ENCODE peak calls at places on chromosome 7, in six cellular contexts. O is thoracic aorta, J is GM03348, K is NCI-H2081, U is left cardiac atrium, Q is HFF-Myc. X is an unnamed sample.

GRCh38 chr7:15621468-15621867 is 59.7 kb upstream of the AGMO start:
- DNase-seq in O (no peak), Q (no peak), J (no peak), K (no peak), U (no peak), X (no peak)

GRCh38 chr7:33895025-33895804 is 10.1 kb upstream of the BMPER start:
- DNase-seq in K (peak; percentile 83), U (peak; percentile 86), O (peak; percentile 48), J (peak; percentile 85), Q (no peak), X (peak; percentile 95)

GRCh38 chr7:152615052-152615741 is 60.7 kb downstream of the XRCC2 start:
- DNase-seq in Q (no peak), K (peak; percentile 90), U (no peak), O (no peak), J (no peak), X (no peak)

GRCh38 chr7:43779032-43779812 is 20.7 kb downstream of the BLVRA start:
- DNase-seq in K (no peak), Q (no peak), O (no peak), U (no peak), J (no peak), X (peak; percentile 46)

GRCh38 chr7:13016633-13017324 is 329.3 kb downstream of the ARL4A start:
- DNase-seq in O (no peak), U (no peak), K (no peak), Q (no peak), J (no peak), X (peak; percentile 40)

GRCh38 chr7:46603296-46603701 is 682.2 kb upstream of the IGFBP3 start:
- DNase-seq in O (no peak), J (no peak), U (no peak), K (no peak), Q (no peak), X (no peak)

GRCh38 chr7:31982962-31983361 is 87.2 kb downstream of the PDE1C start:
- DNase-seq in U (no peak), J (no peak), O (no peak), K (no peak), Q (no peak), X (no peak)

GRCh38 chr7:113805976-113806375 is 112.8 kb downstream of the PPP1R3A start:
- DNase-seq in O (no peak), Q (no peak), K (no peak), U (no peak), J (no peak), X (no peak)

GRCh38 chr7:77428777-77429231 is 12.7 kb upstream of the GSAP start:
- DNase-seq in J (no peak), Q (no peak), O (no peak), U (peak; percentile 24), K (no peak), X (no peak)

GRCh38 chr7:2251841-2252771 is 10.1 kb downstream of the NUDT1 start:
- DNase-seq in Q (no peak), J (no peak), O (no peak), U (no peak), K (no peak), X (no peak)

GRCh38 chr7:128121731-128122576 is 90.7 kb upstream of the LRRC4 start:
- DNase-seq in U (peak; percentile 58), K (no peak), J (peak; percentile 81), O (no peak), Q (no peak), X (no peak)

GRCh38 chr7:103985565-103986126 is 3.8 kb downstream of the RELN start:
- DNase-seq in J (no peak), Q (no peak), O (no peak), K (no peak), U (no peak), X (no peak)

GRCh38 chr7:108083980-108084379 is 46.2 kb downstream of the LAMB4 start:
- DNase-seq in J (no peak), K (no peak), O (no peak), U (no peak), Q (no peak), X (peak; percentile 33)

GRCh38 chr7:29898301-29898700 is 91.3 kb downstream of the SCRN1 start:
- DNase-seq in O (no peak), J (no peak), K (no peak), U (no peak), Q (no peak), X (no peak)

GRCh38 chr7:142808802-142809583 is 38.2 kb downstream of the PRSS2 start:
- DNase-seq in O (no peak), U (peak; percentile 35), K (no peak), Q (no peak), J (no peak), X (no peak)

X was measured in DMS53.